ENCODE peak calls at places on chromosomes 3 and 15, in six cellular contexts. F is T47D, Y is neural crest cell, K is AG20443, Z is mesenteric fat pad, I is neuronal stem cell. J is an unnamed sample.

GRCh38 chr3:124783696-124784095 is 53.4 kb downstream of the UMPS start:
- DNase-seq in F (no peak), Z (no peak), K (no peak), Y (no peak), I (no peak), J (no peak)

GRCh38 chr15:88246666-88247446 is 9.7 kb downstream of the NTRK3 start:
- DNase-seq in Z (no peak), I (peak), F (peak), K (peak), Y (peak), J (peak)

GRCh38 chr3:154954750-154955149 is 125.4 kb upstream of the MME start:
- DNase-seq in I (no peak), Y (no peak), Z (no peak), K (peak), F (peak), J (peak)

GRCh38 chr15:61834076-61834697 is 226.1 kb downstream of the VPS13C start:
- DNase-seq in Y (peak), K (peak), Z (no peak), F (peak), I (peak), J (peak)

GRCh38 chr15:83061680-83062079 is 5.4 kb downstream of the BTBD1 start:
- DNase-seq in Z (no peak), F (no peak), I (no peak), K (peak), Y (no peak), J (no peak)

GRCh38 chr3:129315386-129315991 is 36.8 kb downstream of the HMCES start:
- DNase-seq in Z (peak), Y (no peak), I (no peak), F (peak), K (peak), J (peak)

GRCh38 chr3:139324456-139324855 is 19.4 kb upstream of the MRPS22 start:
- DNase-seq in Z (no peak), K (no peak), I (no peak), F (no peak), Y (no peak), J (no peak)

GRCh38 chr3:5444253-5444652 is 256.7 kb downstream of the EDEM1 start:
- DNase-seq in I (no peak), K (no peak), F (no peak), Z (no peak), Y (no peak), J (no peak)

GRCh38 chr3:10835406-10835805 is 19.4 kb downstream of the SLC6A11 start:
- DNase-seq in Z (no peak), Y (no peak), F (no peak), I (no peak), K (no peak), J (no peak)

GRCh38 chr3:39260957-39261356 is 18.9 kb downstream of the CX3CR1 start:
- DNase-seq in Y (no peak), I (no peak), Z (no peak), F (peak), K (peak), J (peak)

GRCh38 chr3:120349819-120350125 is 618 bp upstream of the LRRC58 start:
- DNase-seq in F (no peak), K (no peak), I (no peak), Y (no peak), Z (no peak), J (no peak)

GRCh38 chr15:74749832-74750231 is 1.2 kb downstream of the CYP1A2 start:
- DNase-seq in Z (no peak), I (no peak), F (no peak), K (no peak), Y (no peak), J (no peak)

GRCh38 chr15:98853593-98854420 is 153.8 kb downstream of the PGPEP1L start:
- DNase-seq in Y (no peak), K (no peak), I (no peak), F (peak), Z (no peak), J (no peak)

GRCh38 chr3:133610031-133610430 is 36.5 kb downstream of the CDV3 start:
- DNase-seq in F (no peak), Z (no peak), I (no peak), K (peak), Y (no peak), J (no peak)

GRCh38 chr15:63238796-63239195 is 38.6 kb upstream of the APH1B start:
- DNase-seq in Z (no peak), I (no peak), F (no peak), K (no peak), Y (no peak), J (no peak)

GRCh38 chr3:29889230-29889629 is 608.4 kb downstream of the RBMS3 start:
- DNase-seq in K (peak), Z (no peak), Y (no peak), I (no peak), F (no peak), J (no peak)

GRCh38 chr3:197406266-197406665 is 107.9 kb upstream of the DLG1 start:
- DNase-seq in Y (no peak), Z (peak), K (peak), F (no peak), I (no peak), J (peak)

GRCh38 chr3:120332646-120333045 is 16.5 kb downstream of the LRRC58 start:
- DNase-seq in K (no peak), I (no peak), F (no peak), Y (no peak), Z (no peak), J (no peak)

GRCh38 chr3:48503406-48504050 is 446 bp downstream of the SHISA5 start:
- DNase-seq in K (peak), Z (no peak), I (peak), Y (peak), F (peak), J (peak)

GRCh38 chr3:131110087-131110486 is 83.4 kb downstream of the NEK11 start:
- DNase-seq in I (no peak), Z (no peak), Y (no peak), F (peak), K (peak), J (no peak)

GRCh38 chr3:183635107-183635430 is 354 bp upstream of the KLHL24 start:
- DNase-seq in F (no peak), Y (no peak), Z (no peak), K (no peak), I (no peak), J (no peak)

GRCh38 chr15:99509686-99510461 is 55.9 kb upstream of the MEF2A start:
- DNase-seq in F (no peak), Z (no peak), Y (no peak), I (no peak), K (no peak), J (no peak)

GRCh38 chr3:193546129-193546528 is 8.6 kb downstream of the ATP13A4 start:
- DNase-seq in K (no peak), F (peak), Y (no peak), I (no peak), Z (no peak), J (no peak)

GRCh38 chr3:38548154-38548931 is 52.2 kb downstream of the EXOG start:
- DNase-seq in F (peak), Z (peak), K (no peak), Y (no peak), I (no peak), J (peak)

GRCh38 chr15:68379759-68380290 is 52.1 kb downstream of the ITGA11 start:
- DNase-seq in Y (no peak), Z (peak), I (no peak), F (no peak), K (no peak), J (no peak)

GRCh38 chr3:12828751-12829150 is 12.6 kb downstream of the RPL32 start:
- DNase-seq in Y (no peak), Z (no peak), F (no peak), I (no peak), K (no peak), J (no peak)

GRCh38 chr15:45795487-45796069 is 160.7 kb downstream of the SQOR start:
- DNase-seq in Z (no peak), I (peak), F (peak), Y (peak), K (no peak), J (peak)

GRCh38 chr3:181629701-181630100 is 82.0 kb upstream of the SOX2 start:
- DNase-seq in I (no peak), K (no peak), Z (no peak), F (no peak), Y (no peak), J (no peak)

GRCh38 chr15:93072440-93073394 is 16.3 kb downstream of the RGMA start:
- DNase-seq in Y (peak), K (peak), I (peak), F (peak), Z (no peak), J (peak)

GRCh38 chr3:137845666-137846065 is 81.6 kb downstream of the SOX14 start:
- DNase-seq in Z (no peak), F (no peak), Y (no peak), K (no peak), I (no peak), J (peak)

GRCh38 chr3:7506606-7507180 is 645.8 kb downstream of the GRM7 start:
- DNase-seq in Z (no peak), F (no peak), K (no peak), I (no peak), Y (no peak), J (peak)

GRCh38 chr3:32216172-32216783 is 22.2 kb upstream of the CMTM8 start:
- DNase-seq in I (no peak), Y (no peak), Z (no peak), K (no peak), F (peak), J (no peak)

GRCh38 chr15:67967871-67968423 is 86.2 kb upstream of the PIAS1 start:
- DNase-seq in K (peak), F (peak), Z (no peak), Y (peak), I (peak), J (peak)

GRCh38 chr15:36682091-36682490 is 102.7 kb downstream of the CDIN1 start:
- DNase-seq in K (no peak), I (no peak), F (no peak), Y (no peak), Z (no peak), J (no peak)

GRCh38 chr15:94131875-94132274 is 99.5 kb upstream of the MCTP2 start:
- DNase-seq in I (no peak), F (no peak), Y (no peak), K (no peak), Z (no peak), J (no peak)